ENCODE peak calls at places on chromosomes 4 and X, in six cellular contexts. One of them, this sample, is unnamed.
A peak's percentile ranks its signal among the peaks of the same experiment; 100 is the strongest.

GRCh38 chrX:153970398-153971123 is 1.1 kb downstream of the HCFC1 start:
- DNase-seq in stomach: no peak
- DNase-seq in stimulated activated CD4-positive, alpha-beta T cell treated with anti-CD3 and anti-CD28 coated beads, Interleukin-12 subunit alpha, Interleukin-12 subunit beta, amount 100 ng/mL, for 48 hours: no peak
- DNase-seq in sigmoid colon: peak; percentile 82
- DNase-seq in T-cell: no peak
- DNase-seq in nucleus accumbens: peak; percentile 81
- DNase-seq in this sample: no peak

GRCh38 chrX:30979271-30979670 is 90.2 kb upstream of the TAB3 start:
- DNase-seq in stomach: no peak
- DNase-seq in stimulated activated CD4-positive, alpha-beta T cell treated with anti-CD3 and anti-CD28 coated beads, Interleukin-12 subunit alpha, Interleukin-12 subunit beta, amount 100 ng/mL, for 48 hours: no peak
- DNase-seq in sigmoid colon: no peak
- DNase-seq in T-cell: no peak
- DNase-seq in nucleus accumbens: no peak
- DNase-seq in this sample: no peak

GRCh38 chr4:68180858-68181531 is 51.3 kb upstream of the TMPRSS11F start:
- DNase-seq in stomach: no peak
- DNase-seq in stimulated activated CD4-positive, alpha-beta T cell treated with anti-CD3 and anti-CD28 coated beads, Interleukin-12 subunit alpha, Interleukin-12 subunit beta, amount 100 ng/mL, for 48 hours: no peak
- DNase-seq in sigmoid colon: no peak
- DNase-seq in T-cell: no peak
- DNase-seq in nucleus accumbens: no peak
- DNase-seq in this sample: no peak

GRCh38 chr4:95585016-95585695 is 36.4 kb upstream of the UNC5C start:
- DNase-seq in stomach: no peak
- DNase-seq in stimulated activated CD4-positive, alpha-beta T cell treated with anti-CD3 and anti-CD28 coated beads, Interleukin-12 subunit alpha, Interleukin-12 subunit beta, amount 100 ng/mL, for 48 hours: no peak
- DNase-seq in sigmoid colon: no peak
- DNase-seq in T-cell: no peak
- DNase-seq in nucleus accumbens: no peak
- DNase-seq in this sample: no peak

GRCh38 chr4:143473334-143474126 is 40.0 kb upstream of the SMARCA5 start:
- DNase-seq in stomach: no peak
- DNase-seq in stimulated activated CD4-positive, alpha-beta T cell treated with anti-CD3 and anti-CD28 coated beads, Interleukin-12 subunit alpha, Interleukin-12 subunit beta, amount 100 ng/mL, for 48 hours: no peak
- DNase-seq in sigmoid colon: no peak
- DNase-seq in T-cell: no peak
- DNase-seq in nucleus accumbens: no peak
- DNase-seq in this sample: no peak

GRCh38 chrX:129759576-129760061 is 20.1 kb upstream of the SASH3 start:
- DNase-seq in stomach: peak; percentile 54
- DNase-seq in stimulated activated CD4-positive, alpha-beta T cell treated with anti-CD3 and anti-CD28 coated beads, Interleukin-12 subunit alpha, Interleukin-12 subunit beta, amount 100 ng/mL, for 48 hours: no peak
- DNase-seq in sigmoid colon: no peak
- DNase-seq in T-cell: peak; percentile 49
- DNase-seq in nucleus accumbens: peak; percentile 75
- DNase-seq in this sample: no peak

GRCh38 chr4:13484749-13485345 is 707 bp upstream of the RAB28 start:
- DNase-seq in stomach: no peak
- DNase-seq in stimulated activated CD4-positive, alpha-beta T cell treated with anti-CD3 and anti-CD28 coated beads, Interleukin-12 subunit alpha, Interleukin-12 subunit beta, amount 100 ng/mL, for 48 hours: no peak
- DNase-seq in sigmoid colon: no peak
- DNase-seq in T-cell: no peak
- DNase-seq in nucleus accumbens: no peak
- DNase-seq in this sample: no peak

GRCh38 chr4:7206856-7207567 is 14.7 kb downstream of the SORCS2 start:
- DNase-seq in stomach: peak; percentile 64
- DNase-seq in stimulated activated CD4-positive, alpha-beta T cell treated with anti-CD3 and anti-CD28 coated beads, Interleukin-12 subunit alpha, Interleukin-12 subunit beta, amount 100 ng/mL, for 48 hours: no peak
- DNase-seq in sigmoid colon: peak; percentile 95
- DNase-seq in T-cell: no peak
- DNase-seq in nucleus accumbens: peak; percentile 67
- DNase-seq in this sample: peak; percentile 69

GRCh38 chrX:136710324-136710951 is 62.5 kb downstream of the CD40LG start:
- DNase-seq in stomach: no peak
- DNase-seq in stimulated activated CD4-positive, alpha-beta T cell treated with anti-CD3 and anti-CD28 coated beads, Interleukin-12 subunit alpha, Interleukin-12 subunit beta, amount 100 ng/mL, for 48 hours: no peak
- DNase-seq in sigmoid colon: no peak
- DNase-seq in T-cell: no peak
- DNase-seq in nucleus accumbens: no peak
- DNase-seq in this sample: no peak

GRCh38 chr4:8319731-8320385 is 50.3 kb downstream of the HTRA3 start:
- DNase-seq in stomach: peak; percentile 21
- DNase-seq in stimulated activated CD4-positive, alpha-beta T cell treated with anti-CD3 and anti-CD28 coated beads, Interleukin-12 subunit alpha, Interleukin-12 subunit beta, amount 100 ng/mL, for 48 hours: no peak
- DNase-seq in sigmoid colon: peak; percentile 93
- DNase-seq in T-cell: no peak
- DNase-seq in nucleus accumbens: no peak
- DNase-seq in this sample: no peak

GRCh38 chr4:110878413-110878812 is 255.5 kb upstream of the PITX2 start:
- DNase-seq in stomach: no peak
- DNase-seq in stimulated activated CD4-positive, alpha-beta T cell treated with anti-CD3 and anti-CD28 coated beads, Interleukin-12 subunit alpha, Interleukin-12 subunit beta, amount 100 ng/mL, for 48 hours: no peak
- DNase-seq in sigmoid colon: no peak
- DNase-seq in T-cell: no peak
- DNase-seq in nucleus accumbens: no peak
- DNase-seq in this sample: no peak

GRCh38 chr4:129113438-129113837 is 17.5 kb downstream of the C4orf33 start:
- DNase-seq in stomach: no peak
- DNase-seq in stimulated activated CD4-positive, alpha-beta T cell treated with anti-CD3 and anti-CD28 coated beads, Interleukin-12 subunit alpha, Interleukin-12 subunit beta, amount 100 ng/mL, for 48 hours: no peak
- DNase-seq in sigmoid colon: no peak
- DNase-seq in T-cell: no peak
- DNase-seq in nucleus accumbens: no peak
- DNase-seq in this sample: no peak

GRCh38 chr4:128484896-128485295 is 197.3 kb upstream of the PGRMC2 start:
- DNase-seq in stomach: no peak
- DNase-seq in stimulated activated CD4-positive, alpha-beta T cell treated with anti-CD3 and anti-CD28 coated beads, Interleukin-12 subunit alpha, Interleukin-12 subunit beta, amount 100 ng/mL, for 48 hours: no peak
- DNase-seq in sigmoid colon: no peak
- DNase-seq in T-cell: no peak
- DNase-seq in nucleus accumbens: no peak
- DNase-seq in this sample: no peak

GRCh38 chr4:73470728-73471127 is 10.8 kb upstream of the AFM start:
- DNase-seq in stomach: no peak
- DNase-seq in stimulated activated CD4-positive, alpha-beta T cell treated with anti-CD3 and anti-CD28 coated beads, Interleukin-12 subunit alpha, Interleukin-12 subunit beta, amount 100 ng/mL, for 48 hours: no peak
- DNase-seq in sigmoid colon: no peak
- DNase-seq in T-cell: no peak
- DNase-seq in nucleus accumbens: no peak
- DNase-seq in this sample: no peak

GRCh38 chrX:74422576-74423288 is 1.4 kb downstream of the SLC16A2 start:
- DNase-seq in stomach: peak; percentile 59
- DNase-seq in stimulated activated CD4-positive, alpha-beta T cell treated with anti-CD3 and anti-CD28 coated beads, Interleukin-12 subunit alpha, Interleukin-12 subunit beta, amount 100 ng/mL, for 48 hours: no peak
- DNase-seq in sigmoid colon: peak; percentile 90
- DNase-seq in T-cell: no peak
- DNase-seq in nucleus accumbens: peak; percentile 68
- DNase-seq in this sample: peak; percentile 39

GRCh38 chr4:138406881-138407280 is 164.7 kb upstream of the SLC7A11 start:
- DNase-seq in stomach: no peak
- DNase-seq in stimulated activated CD4-positive, alpha-beta T cell treated with anti-CD3 and anti-CD28 coated beads, Interleukin-12 subunit alpha, Interleukin-12 subunit beta, amount 100 ng/mL, for 48 hours: no peak
- DNase-seq in sigmoid colon: no peak
- DNase-seq in T-cell: no peak
- DNase-seq in nucleus accumbens: no peak
- DNase-seq in this sample: no peak

GRCh38 chr4:88753658-88754431 is 56.2 kb upstream of the NAP1L5 start:
- DNase-seq in stomach: no peak
- DNase-seq in stimulated activated CD4-positive, alpha-beta T cell treated with anti-CD3 and anti-CD28 coated beads, Interleukin-12 subunit alpha, Interleukin-12 subunit beta, amount 100 ng/mL, for 48 hours: no peak
- DNase-seq in sigmoid colon: no peak
- DNase-seq in T-cell: no peak
- DNase-seq in nucleus accumbens: no peak
- DNase-seq in this sample: no peak

GRCh38 chr4:39256436-39256835 is 74.1 kb downstream of the WDR19 start:
- DNase-seq in stomach: no peak
- DNase-seq in stimulated activated CD4-positive, alpha-beta T cell treated with anti-CD3 and anti-CD28 coated beads, Interleukin-12 subunit alpha, Interleukin-12 subunit beta, amount 100 ng/mL, for 48 hours: no peak
- DNase-seq in sigmoid colon: no peak
- DNase-seq in T-cell: no peak
- DNase-seq in nucleus accumbens: no peak
- DNase-seq in this sample: no peak

This sample was measured in lung.